ENCODE peak calls at places on chromosomes 3 and 15, in four cellular contexts. K, Z, M and P are unnamed samples.
A peak's percentile ranks its signal among the peaks of the same experiment; 100 is the strongest.

GRCh38 chr3:99638244-99638948 is at the start of gene COL8A1:
- DNase-seq in K (no peak), Z (peak; percentile 16), M (peak; percentile 93), P (no peak)

GRCh38 chr3:152289708-152290107 is 21.0 kb downstream of the MBNL1 start:
- DNase-seq in K (no peak), Z (no peak), M (no peak), P (no peak)

GRCh38 chr3:56055616-56056350 is 412.5 kb downstream of the ERC2 start:
- DNase-seq in K (no peak), Z (no peak), M (no peak), P (no peak)

GRCh38 chr15:45573961-45574629 is 13.1 kb upstream of the BLOC1S6 start:
- DNase-seq in K (no peak), Z (no peak), M (no peak), P (no peak)

GRCh38 chr15:80275946-80276345 is 23.9 kb upstream of the CTXND1 start:
- DNase-seq in K (no peak), Z (no peak), M (no peak), P (no peak)

GRCh38 chr3:126036056-126036549 is 47.8 kb downstream of the SLC41A3 start:
- DNase-seq in K (no peak), Z (no peak), M (no peak), P (no peak)

GRCh38 chr15:51267047-51267713 is 71.2 kb downstream of the CYP19A1 start:
- DNase-seq in K (no peak), Z (peak; percentile 43), M (no peak), P (peak; percentile 19)

GRCh38 chr3:197528190-197528589 is 27.6 kb downstream of the BDH1 start:
- DNase-seq in K (no peak), Z (no peak), M (no peak), P (no peak)

GRCh38 chr3:188174309-188175044 is 20.5 kb downstream of the LPP start:
- DNase-seq in K (no peak), Z (no peak), M (no peak), P (no peak)